ENCODE peak calls at places on chromosome 1, in four cellular contexts. X, B, N and U are unnamed samples. For H3K36me3, the result is how much of the 10 kb centered on the place peaks cover.

GRCh38 chr1:32399853-32400252 is 5.6 kb upstream of the BSDC1 start:
- DNase-seq in B (no peak), X (no peak), N (no peak), U (no peak)

GRCh38 chr1:111221633-111222286 is 5.8 kb upstream of the CHI3L2 start:
- DNase-seq in B (no peak), N (peak), X (peak), U (no peak)

GRCh38 chr1:240237305-240237721 is 145.6 kb downstream of the FMN2 start:
- DNase-seq in N (peak), B (no peak), X (peak), U (no peak)

GRCh38 chr1:156492013-156492590 is 8.5 kb downstream of the MEF2D start:
- DNase-seq in N (no peak), X (no peak), B (no peak), U (no peak)

GRCh38 chr1:26833432-26834405 is 7.2 kb downstream of the ZDHHC18 start:
- DNase-seq in N (no peak), B (no peak), X (no peak), U (no peak)

GRCh38 chr1:87523466-87523865 is 194.8 kb downstream of the LMO4 start:
- DNase-seq in X (peak), N (peak), B (no peak), U (no peak)

GRCh38 chr1:225917536-225917935 is 6.5 kb downstream of the PYCR2 start:
- DNase-seq in X (peak), B (peak), N (peak), U (no peak)

GRCh38 chr1:235401251-235401650 is 34.0 kb downstream of the TBCE start:
- DNase-seq in X (no peak), B (no peak), N (peak), U (no peak)

GRCh38 chr1:34140011-34140676 is 24.9 kb downstream of the CSMD2 start:
- DNase-seq in B (no peak), X (no peak), N (no peak), U (peak)

GRCh38 chr1:235906436-235906835 is 39.7 kb upstream of the LYST start:
- DNase-seq in X (no peak), N (no peak), B (no peak), U (no peak)

GRCh38 chr1:16143005-16143565 is 12.8 kb downstream of the EPHA2 start:
- DNase-seq in X (no peak), N (no peak), B (no peak), U (no peak)
- H3K36me3 ChIP-seq in X (under half), N (under half), B (under half), U (half or more)

GRCh38 chr1:232878141-232878540 is 72.3 kb upstream of the NTPCR start:
- DNase-seq in B (no peak), X (no peak), N (no peak), U (no peak)

GRCh38 chr1:232877361-232877991 is 72.3 kb downstream of the MAP10 start:
- DNase-seq in X (no peak), B (no peak), N (no peak), U (no peak)

GRCh38 chr1:232876506-232877360 is 71.5 kb downstream of the MAP10 start:
- DNase-seq in N (no peak), B (no peak), X (no peak), U (no peak)

GRCh38 chr1:232884262-232884661 is 66.1 kb upstream of the NTPCR start:
- DNase-seq in B (peak), X (peak), N (peak), U (no peak)

DNA sequence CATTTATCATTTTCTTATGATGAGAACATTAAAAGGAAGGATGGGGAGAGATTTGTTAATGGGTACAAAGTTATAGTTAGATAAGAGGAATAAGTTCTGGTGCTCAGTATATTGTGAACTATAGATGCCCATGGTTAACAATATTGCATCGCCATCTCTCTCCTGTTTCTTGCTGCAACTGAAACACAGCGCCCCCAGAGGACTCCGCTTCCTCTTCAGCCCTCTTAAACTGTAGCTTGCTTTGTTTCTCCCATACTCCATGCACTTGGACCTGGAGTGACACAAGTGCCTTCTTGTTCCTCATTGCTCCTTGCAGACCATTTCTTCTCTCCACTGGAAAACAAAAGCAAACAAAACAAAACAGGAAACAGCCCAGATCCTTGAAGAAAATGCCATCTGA is 70.1 kb upstream of the NTPCR start:
- DNase-seq in X (peak), B (peak), N (no peak), U (peak)
- TF ChIP-seq CTCF in X (peak), B (peak), N (peak), U (peak)

GRCh38 chr1:23450894-23451293 is 26.3 kb upstream of the TCEA3 start:
- DNase-seq in N (no peak), X (no peak), B (no peak), U (no peak)

GRCh38 chr1:23451452-23451851 is 26.9 kb upstream of the TCEA3 start:
- DNase-seq in X (no peak), B (no peak), N (no peak), U (no peak)

GRCh38 chr1:23449918-23450317 is 25.4 kb upstream of the TCEA3 start:
- DNase-seq in X (no peak), N (no peak), B (no peak), U (no peak)

GRCh38 chr1:23453455-23454000 is 29.0 kb upstream of the TCEA3 start:
- DNase-seq in N (no peak), X (no peak), B (no peak), U (no peak)

DNA sequence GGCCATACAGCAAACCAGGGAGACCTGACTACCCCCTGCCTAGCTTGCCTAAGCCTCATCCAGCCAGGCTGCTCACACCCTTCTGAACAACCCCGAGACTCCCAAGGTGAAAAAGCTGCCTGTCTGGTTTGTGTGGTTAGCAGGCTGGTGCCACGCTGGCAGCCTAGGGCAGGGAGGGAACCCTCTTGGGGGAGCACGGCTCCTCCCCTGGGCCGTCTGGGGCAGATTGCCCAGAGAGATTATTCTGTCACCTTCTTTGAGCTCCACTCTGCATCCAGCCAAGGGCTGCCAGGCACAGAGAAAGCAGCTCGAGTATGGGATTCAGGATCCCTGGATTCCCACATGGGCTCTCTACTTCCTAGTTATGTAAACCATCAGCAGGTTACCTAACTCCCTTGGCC is 27.5 kb upstream of the TCEA3 start:
- DNase-seq in X (peak), B (peak), N (peak), U (no peak)
- H3K9ac ChIP-seq in X (no peak), B (no peak), N (no peak), U (no peak)

GRCh38 chr1:114336360-114336759 is 174.6 kb downstream of the TRIM33 start:
- DNase-seq in B (peak), X (no peak), N (no peak), U (no peak)

GRCh38 chr1:114334297-114334696 is 176.7 kb downstream of the TRIM33 start:
- DNase-seq in B (no peak), X (no peak), N (no peak), U (no peak)

GRCh38 chr1:114333670-114334069 is 177.3 kb downstream of the TRIM33 start:
- DNase-seq in B (no peak), N (no peak), X (no peak), U (no peak)

GRCh38 chr1:114337417-114337816 is 173.6 kb downstream of the TRIM33 start:
- DNase-seq in X (no peak), B (no peak), N (no peak), U (no peak)

DNA sequence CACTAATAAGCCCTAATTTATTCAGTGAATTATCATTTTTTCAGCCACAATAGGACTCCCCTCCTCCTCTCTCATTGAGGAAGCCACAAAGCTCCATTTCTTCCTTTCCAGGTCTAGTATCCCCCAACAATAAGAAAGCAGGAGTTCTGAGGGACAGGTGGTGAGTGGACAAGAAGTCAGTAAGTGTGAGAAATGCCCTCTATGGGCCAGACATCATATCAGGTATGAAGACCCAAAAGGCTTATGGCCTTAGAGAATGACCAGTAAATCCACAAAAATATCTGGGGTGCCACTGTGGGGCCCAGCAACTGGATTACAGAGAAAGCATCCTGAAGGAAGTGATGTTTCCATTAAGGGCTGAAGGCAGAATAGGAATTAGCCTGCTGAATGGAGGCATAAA is 175.7 kb downstream of the TRIM33 start:
- DNase-seq in N (no peak), X (no peak), B (no peak), U (no peak)
- H3K36me3 ChIP-seq in N (under half), X (under half), B (under half), U (under half)

GRCh38 chr1:5938068-5938740 is 54.0 kb downstream of the NPHP4 start:
- DNase-seq in N (peak), X (peak), B (no peak), U (no peak)
- TF ChIP-seq CTCF in N (no peak), X (no peak), B (no peak), U (no peak)

GRCh38 chr1:162631546-162632233 is 574 bp upstream of the DDR2 start:
- DNase-seq in B (no peak), X (peak), N (peak), U (peak)
- H3K9ac ChIP-seq in B (no peak), X (peak), N (peak), U (no peak)

GRCh38 chr1:88982055-88982454 is 10.4 kb downstream of the KYAT3 start:
- DNase-seq in N (peak), X (peak), B (peak), U (no peak)
- H3K36me3 ChIP-seq in N (under half), X (under half), B (under half), U (half or more)

DNA sequence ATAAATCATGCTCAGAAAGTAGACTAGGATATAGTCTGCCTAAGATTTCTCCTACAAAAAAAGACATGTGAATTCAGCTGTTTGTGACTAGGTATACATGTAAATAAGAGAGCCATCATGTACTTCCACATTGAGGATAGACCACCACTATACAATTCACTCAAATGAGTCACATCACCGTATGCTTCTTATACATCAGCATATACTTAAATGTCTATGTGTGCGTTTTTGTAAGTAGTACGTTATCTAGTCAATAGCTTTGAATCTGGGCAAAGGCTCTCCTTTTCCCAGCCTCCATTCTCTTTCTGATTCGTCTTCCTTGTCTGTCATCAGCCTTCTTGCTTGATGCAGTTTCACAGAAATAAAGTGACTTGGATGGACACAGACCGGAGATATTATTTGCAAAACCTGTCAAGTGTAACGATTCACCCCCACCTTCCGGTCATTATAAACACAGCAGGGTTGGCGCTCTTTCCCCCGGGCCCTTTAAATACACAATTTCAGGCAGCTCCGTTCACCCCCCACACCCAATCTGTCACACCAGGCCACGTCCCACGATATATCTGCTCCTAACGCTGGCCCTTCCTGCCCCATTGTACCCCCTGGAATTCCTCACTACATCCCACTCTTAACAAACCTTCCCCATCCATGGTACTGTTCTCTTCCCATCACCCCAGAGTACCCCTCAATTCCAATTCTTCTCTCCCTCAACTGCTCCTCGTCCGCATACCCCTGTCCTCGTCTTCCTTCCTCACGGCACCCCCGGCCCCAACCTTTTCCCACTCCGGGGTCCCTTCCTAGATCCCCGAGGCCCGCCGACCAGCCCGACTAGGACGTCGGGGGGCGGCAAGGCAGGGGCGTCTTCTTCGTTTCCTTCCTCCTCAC is 636 bp downstream of the VAMP4 start:
- DNase-seq in X (peak), N (peak), B (peak), U (peak)
- TF ChIP-seq CTCF in X (no peak), N (peak), B (peak), U (no peak)

DNA sequence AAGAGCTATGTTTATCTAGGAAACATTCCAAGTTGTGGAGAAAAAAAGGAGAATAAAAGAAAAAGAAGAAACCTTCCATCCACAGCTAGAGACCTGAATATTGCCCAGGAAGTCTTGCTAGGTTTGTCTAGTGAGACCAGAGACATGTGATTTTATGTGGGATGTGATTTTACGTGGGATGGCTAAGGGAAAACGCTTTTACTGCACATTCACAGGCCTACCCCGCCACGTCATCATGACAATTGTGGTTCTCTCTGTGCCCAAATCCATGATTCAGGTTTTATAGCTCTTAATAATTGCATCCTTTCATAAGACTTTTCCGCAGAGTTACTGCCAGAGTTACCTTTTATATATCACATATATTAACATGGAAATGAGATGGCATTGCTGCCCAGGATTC is 86.4 kb upstream of the SSX2IP start:
- DNase-seq in N (peak), B (peak), X (no peak), U (no peak)
- H3K9ac ChIP-seq in N (no peak), B (no peak), X (no peak), U (no peak)